ENCODE peak calls at places on chromosomes 12 and 14, in six cellular contexts. R, H, N, S, J and A are unnamed samples.
A peak's percentile ranks its signal among the peaks of the same experiment; 100 is the strongest.

GRCh38 chr14:106024983-106025604 is 498.7 kb downstream of the TMEM121 start:
- DNase-seq in R (no peak), H (no peak), N (no peak), S (no peak), J (no peak), A (no peak)

GRCh38 chr14:105379946-105380345 is 18.4 kb upstream of the TEX22 start:
- DNase-seq in R (no peak), H (no peak), N (peak; percentile 41), S (no peak), J (no peak), A (no peak)

GRCh38 chr12:126781593-126781992 is 1485.4 kb upstream of the TMEM132C start:
- DNase-seq in R (no peak), H (no peak), N (no peak), S (no peak), J (no peak), A (no peak)

GRCh38 chr12:16467304-16467703 is 119.9 kb downstream of the MGST1 start:
- DNase-seq in R (no peak), H (no peak), N (no peak), S (no peak), J (no peak), A (no peak)

GRCh38 chr12:14714437-14714836 is 18.0 kb upstream of the GUCY2C start:
- DNase-seq in R (no peak), H (no peak), N (no peak), S (no peak), J (no peak), A (peak; percentile 60)

GRCh38 chr14:85402546-85403162 is 127.3 kb upstream of the FLRT2 start:
- DNase-seq in R (no peak), H (no peak), N (no peak), S (no peak), J (no peak), A (no peak)

GRCh38 chr12:49538740-49539403 is at the start of gene KCNH3:
- DNase-seq in R (peak; percentile 88), H (peak; percentile 86), N (peak; percentile 90), S (peak; percentile 79), J (peak; percentile 91), A (peak; percentile 90)

GRCh38 chr12:121514184-121514742 is 66.6 kb downstream of the KDM2B start:
- DNase-seq in R (no peak), H (no peak), N (no peak), S (no peak), J (no peak), A (no peak)

GRCh38 chr14:77565289-77566081 is 51.0 kb downstream of the SPTLC2 start:
- DNase-seq in R (no peak), H (no peak), N (no peak), S (no peak), J (no peak), A (no peak)

GRCh38 chr12:119363037-119363436 is 28.5 kb downstream of the CCDC60 start:
- DNase-seq in R (no peak), H (no peak), N (no peak), S (no peak), J (no peak), A (no peak)

GRCh38 chr14:73280903-73281302 is 43.6 kb downstream of the PAPLN start:
- DNase-seq in R (no peak), H (no peak), N (no peak), S (no peak), J (no peak), A (no peak)

GRCh38 chr12:68568878-68569569 is 41.7 kb upstream of the RAP1B start:
- DNase-seq in R (peak; percentile 19), H (no peak), N (no peak), S (no peak), J (no peak), A (no peak)

GRCh38 chr12:7498832-7499231 is 4.7 kb downstream of the CD163 start:
- DNase-seq in R (no peak), H (no peak), N (no peak), S (no peak), J (no peak), A (no peak)

GRCh38 chr12:129552996-129553750 is 350.7 kb downstream of the TMEM132D start:
- DNase-seq in R (no peak), H (no peak), N (no peak), S (no peak), J (no peak), A (peak; percentile 17)

GRCh38 chr14:102749393-102749792 is 27.9 kb upstream of the TRAF3 start:
- DNase-seq in R (no peak), H (no peak), N (no peak), S (no peak), J (no peak), A (peak; percentile 69)

GRCh38 chr14:90805662-90806548 is 10.3 kb downstream of the TTC7B start:
- DNase-seq in R (no peak), H (no peak), N (peak; percentile 59), S (peak; percentile 43), J (no peak), A (peak; percentile 69)

GRCh38 chr12:65461017-65461416 is 182.5 kb downstream of the MSRB3 start:
- DNase-seq in R (no peak), H (no peak), N (no peak), S (no peak), J (no peak), A (no peak)

GRCh38 chr12:54231236-54231635 is 42.5 kb upstream of the SMUG1 start:
- DNase-seq in R (no peak), H (no peak), N (no peak), S (no peak), J (no peak), A (no peak)

GRCh38 chr14:89452281-89452680 is 35.2 kb upstream of the FOXN3 start:
- DNase-seq in R (no peak), H (no peak), N (no peak), S (no peak), J (no peak), A (no peak)

GRCh38 chr14:75280448-75280830 is 1.8 kb downstream of the FOS start:
- DNase-seq in R (no peak), H (no peak), N (no peak), S (no peak), J (peak; percentile 44), A (no peak)

GRCh38 chr12:52036587-52037171 is 14.6 kb upstream of the NR4A1 start:
- DNase-seq in R (peak; percentile 94), H (peak; percentile 94), N (peak; percentile 92), S (peak; percentile 90), J (peak; percentile 94), A (peak; percentile 91)

GRCh38 chr14:51209457-51209856 is 30.6 kb upstream of the TMX1 start:
- DNase-seq in R (no peak), H (no peak), N (no peak), S (no peak), J (no peak), A (no peak)

GRCh38 chr14:28813810-28814209 is 47.2 kb downstream of the FOXG1 start:
- DNase-seq in R (no peak), H (no peak), N (no peak), S (no peak), J (no peak), A (no peak)

GRCh38 chr14:37056473-37056872 is 115.9 kb downstream of the SLC25A21 start:
- DNase-seq in R (no peak), H (no peak), N (no peak), S (no peak), J (no peak), A (no peak)

GRCh38 chr14:34707722-34708121 is 6.7 kb downstream of the CFL2 start:
- DNase-seq in R (no peak), H (no peak), N (no peak), S (no peak), J (no peak), A (no peak)
- H3K27ac ChIP-seq in R (no peak overlapping the region), H (peak overlapping the region; percentile 31), N (no peak overlapping the region), S (peak overlapping the region; percentile 51), J (no peak overlapping the region), A (no peak overlapping the region)

DNA sequence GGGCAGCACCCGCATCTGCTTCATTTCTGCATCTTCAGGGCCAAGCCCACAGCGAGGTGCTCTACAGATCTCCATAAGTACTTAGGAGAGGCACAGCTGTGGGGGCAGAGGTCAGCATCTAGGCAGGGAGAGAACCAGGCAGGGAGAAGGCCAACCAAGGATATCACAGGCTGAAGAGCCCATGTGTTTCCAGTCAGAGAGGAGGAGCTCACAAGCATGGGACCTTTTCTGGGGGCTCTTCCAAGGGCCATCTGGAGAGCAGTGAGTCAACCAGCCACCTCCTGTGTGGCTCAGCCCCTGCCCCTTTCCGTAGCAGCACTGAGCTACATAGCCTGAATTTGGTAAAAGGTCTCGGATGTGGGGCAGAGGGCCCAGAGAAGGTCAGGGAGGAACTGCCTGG is 78.5 kb downstream of the ARL6IP4 start:
- DNase-seq in R (no peak), H (no peak), N (no peak), S (no peak), J (no peak), A (no peak)
- H3K27ac ChIP-seq in R (peak overlapping the region; percentile 44), H (peak overlapping the region; percentile 68), N (no peak overlapping the region), S (peak overlapping the region; percentile 41), J (no peak overlapping the region), A (no peak overlapping the region)

GRCh38 chr12:88663001-88663400 is 82.7 kb upstream of the KITLG start:
- DNase-seq in R (no peak), H (no peak), N (no peak), S (no peak), J (no peak), A (no peak)
- H3K27ac ChIP-seq in R (no peak overlapping the region), H (no peak overlapping the region), N (no peak overlapping the region), S (no peak overlapping the region), J (no peak overlapping the region), A (no peak overlapping the region)

DNA sequence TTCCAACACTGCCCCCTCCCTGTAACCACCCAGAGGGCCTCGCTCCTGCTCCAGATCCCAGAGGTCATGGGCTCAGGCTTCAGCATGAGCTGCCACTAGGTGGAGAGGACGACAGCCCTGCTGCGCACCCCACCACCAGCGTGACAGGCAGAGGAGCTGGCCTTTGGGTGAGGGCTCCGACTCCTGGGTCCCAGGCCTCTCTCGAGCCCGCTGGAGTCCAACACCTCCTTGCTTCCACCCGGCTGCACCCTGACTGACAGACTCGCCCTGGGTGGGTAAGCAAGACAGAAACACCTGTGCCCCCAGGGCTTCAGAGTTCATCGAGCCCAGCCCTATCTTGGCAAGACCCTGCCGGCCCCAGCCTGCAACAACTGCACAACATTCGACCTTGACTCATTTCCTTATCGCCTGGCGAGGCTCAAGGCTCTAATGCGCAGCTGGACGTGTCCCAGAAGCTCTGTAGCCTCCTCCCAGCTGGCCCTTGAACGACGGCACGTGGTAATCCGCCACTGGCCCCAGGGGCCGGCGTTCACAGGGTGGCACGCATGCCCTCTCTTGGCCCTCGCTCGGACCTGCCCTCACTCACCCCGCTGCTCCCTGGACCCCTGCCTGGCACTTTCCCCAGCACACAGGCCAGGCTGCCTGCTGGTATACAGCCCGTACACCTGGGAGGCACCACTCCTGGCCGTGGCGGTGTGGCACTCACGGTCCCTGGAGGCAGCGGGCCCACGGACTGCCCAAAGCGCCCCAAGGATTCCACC is 28.0 kb downstream of the VPS37B start:
- DNase-seq in R (peak; percentile 69), H (peak; percentile 95), N (no peak), S (peak; percentile 60), J (peak; percentile 95), A (peak; percentile 94)
- H3K27ac ChIP-seq in R (peak overlapping the region; percentile 58), H (peak overlapping the region; percentile 91), N (no peak overlapping the region), S (peak overlapping the region; percentile 78), J (peak overlapping the region; percentile 81), A (no peak overlapping the region)